ENCODE peak calls at places on chromosomes 2 and 18, in nine cellular contexts. T is mesendoderm, J is Panc1, R is ureter, N is A549, C is AG08396, I is mucosa of descending colon, G is fibroblast of lung, D is right cardiac atrium. F is an unnamed sample.

GRCh38 chr2:208373460-208374089 is 33.0 kb upstream of the PTH2R start:
- DNase-seq in T (peak), J (peak), R (peak), N (peak), C (peak), I (peak), G (peak), D (no peak), F (peak)

GRCh38 chr2:176110975-176111663 is 4.0 kb downstream of the HOXD11 start:
- DNase-seq in T (peak), J (no peak), R (no peak), N (peak), C (peak), I (peak), G (peak), D (no peak), F (no peak)

GRCh38 chr2:238820909-238821308 is 27.0 kb upstream of the TWIST2 start:
- DNase-seq in T (no peak), J (no peak), R (no peak), N (no peak), C (no peak), I (no peak), G (peak), D (no peak), F (no peak)

GRCh38 chr2:30181176-30181575 is 34.4 kb downstream of the YPEL5 start:
- DNase-seq in T (no peak), J (no peak), R (no peak), N (no peak), C (no peak), I (no peak), G (no peak), D (no peak), F (no peak)

GRCh38 chr18:48769006-48769646 is 181.6 kb downstream of the SMAD7 start:
- DNase-seq in T (no peak), J (no peak), R (no peak), N (no peak), C (no peak), I (no peak), G (no peak), D (peak), F (no peak)

GRCh38 chr2:213152065-213152794 is 818 bp upstream of the IKZF2 start:
- DNase-seq in T (peak), J (no peak), R (peak), N (peak), C (peak), I (peak), G (peak), D (peak), F (no peak)

GRCh38 chr2:65076345-65076710 is 20.1 kb downstream of the CEP68 start:
- DNase-seq in T (no peak), J (no peak), R (no peak), N (no peak), C (peak), I (no peak), G (peak), D (no peak), F (no peak)

GRCh38 chr2:234998404-234999211 is 46.8 kb downstream of the SH3BP4 start:
- DNase-seq in T (no peak), J (no peak), R (no peak), N (no peak), C (no peak), I (peak), G (peak), D (peak), F (no peak)

GRCh38 chr2:224400886-224401632 is 848 bp downstream of the FAM124B start:
- DNase-seq in T (no peak), J (no peak), R (no peak), N (no peak), C (no peak), I (no peak), G (no peak), D (peak), F (no peak)

GRCh38 chr2:18991177-18992168 is 366.9 kb downstream of the OSR1 start:
- DNase-seq in T (peak), J (peak), R (no peak), N (peak), C (peak), I (peak), G (peak), D (peak), F (no peak)

F was measured in glomerular endothelial cell.